ENCODE peak calls at places on chromosomes 3 and 15, in seven cellular contexts. One of them, this sample, is unnamed.

GRCh38 chr15:62904511-62904910 is 138.0 kb upstream of the TPM1 start:
- DNase-seq in GM12865: no peak
- DNase-seq in astrocyte of the cerebellum: no peak
- DNase-seq in heart left ventricle: no peak
- DNase-seq in A549: no peak
- DNase-seq in cardiac fibroblast: peak
- DNase-seq in GM13977: no peak
- DNase-seq in this sample: no peak

GRCh38 chr15:101773496-101774100 is 29.7 kb upstream of the OR4F6 start:
- DNase-seq in cardiac fibroblast: no peak
- DNase-seq in astrocyte of the cerebellum: no peak
- DNase-seq in heart left ventricle: peak
- DNase-seq in A549: peak
- DNase-seq in GM13977: no peak
- DNase-seq in GM12865: peak
- DNase-seq in this sample: peak

GRCh38 chr3:33716227-33716626 is 1.8 kb downstream of the CLASP2 start:
- DNase-seq in GM13977: no peak
- DNase-seq in A549: no peak
- DNase-seq in GM12865: no peak
- DNase-seq in astrocyte of the cerebellum: no peak
- DNase-seq in heart left ventricle: no peak
- DNase-seq in cardiac fibroblast: no peak
- DNase-seq in this sample: no peak

GRCh38 chr3:99659965-99660364 is 21.6 kb downstream of the COL8A1 start:
- DNase-seq in GM12865: no peak
- DNase-seq in GM13977: no peak
- DNase-seq in astrocyte of the cerebellum: no peak
- DNase-seq in cardiac fibroblast: peak
- DNase-seq in heart left ventricle: no peak
- DNase-seq in A549: no peak
- DNase-seq in this sample: no peak

GRCh38 chr3:112389961-112390360 is 57.0 kb downstream of the CD200 start:
- DNase-seq in astrocyte of the cerebellum: no peak
- DNase-seq in A549: no peak
- DNase-seq in heart left ventricle: no peak
- DNase-seq in GM13977: no peak
- DNase-seq in GM12865: no peak
- DNase-seq in cardiac fibroblast: peak
- DNase-seq in this sample: no peak

GRCh38 chr3:21140785-21141184 is 610.2 kb downstream of the ZNF385D start:
- DNase-seq in astrocyte of the cerebellum: no peak
- DNase-seq in heart left ventricle: no peak
- DNase-seq in cardiac fibroblast: no peak
- DNase-seq in A549: no peak
- DNase-seq in GM13977: no peak
- DNase-seq in GM12865: no peak
- DNase-seq in this sample: no peak

GRCh38 chr3:173865900-173866498 is 468.5 kb downstream of the NLGN1 start:
- DNase-seq in GM13977: no peak
- DNase-seq in A549: no peak
- DNase-seq in GM12865: no peak
- DNase-seq in heart left ventricle: no peak
- DNase-seq in astrocyte of the cerebellum: no peak
- DNase-seq in cardiac fibroblast: no peak
- DNase-seq in this sample: no peak

GRCh38 chr3:49873623-49874022 is 3.9 kb upstream of the CAMKV start:
- DNase-seq in GM13977: no peak
- DNase-seq in cardiac fibroblast: no peak
- DNase-seq in heart left ventricle: no peak
- DNase-seq in GM12865: no peak
- DNase-seq in astrocyte of the cerebellum: no peak
- DNase-seq in A549: no peak
- DNase-seq in this sample: no peak

GRCh38 chr15:43871835-43872234 is 45.0 kb downstream of the WDR76 start:
- DNase-seq in astrocyte of the cerebellum: no peak
- DNase-seq in GM12865: no peak
- DNase-seq in GM13977: no peak
- DNase-seq in cardiac fibroblast: no peak
- DNase-seq in heart left ventricle: no peak
- DNase-seq in A549: no peak
- DNase-seq in this sample: no peak

GRCh38 chr15:43868412-43868811 is 41.6 kb downstream of the WDR76 start:
- DNase-seq in cardiac fibroblast: peak
- DNase-seq in A549: no peak
- DNase-seq in heart left ventricle: no peak
- DNase-seq in GM12865: no peak
- DNase-seq in GM13977: no peak
- DNase-seq in astrocyte of the cerebellum: no peak
- DNase-seq in this sample: no peak

GRCh38 chr15:43876872-43877271 is 50.1 kb downstream of the WDR76 start:
- DNase-seq in GM12865: no peak
- DNase-seq in GM13977: no peak
- DNase-seq in astrocyte of the cerebellum: no peak
- DNase-seq in heart left ventricle: no peak
- DNase-seq in cardiac fibroblast: no peak
- DNase-seq in A549: no peak
- DNase-seq in this sample: no peak

GRCh38 chr15:43873651-43874050 is 46.8 kb downstream of the WDR76 start:
- DNase-seq in heart left ventricle: no peak
- DNase-seq in A549: no peak
- DNase-seq in GM13977: no peak
- DNase-seq in astrocyte of the cerebellum: no peak
- DNase-seq in cardiac fibroblast: no peak
- DNase-seq in GM12865: no peak
- DNase-seq in this sample: no peak

DNA sequence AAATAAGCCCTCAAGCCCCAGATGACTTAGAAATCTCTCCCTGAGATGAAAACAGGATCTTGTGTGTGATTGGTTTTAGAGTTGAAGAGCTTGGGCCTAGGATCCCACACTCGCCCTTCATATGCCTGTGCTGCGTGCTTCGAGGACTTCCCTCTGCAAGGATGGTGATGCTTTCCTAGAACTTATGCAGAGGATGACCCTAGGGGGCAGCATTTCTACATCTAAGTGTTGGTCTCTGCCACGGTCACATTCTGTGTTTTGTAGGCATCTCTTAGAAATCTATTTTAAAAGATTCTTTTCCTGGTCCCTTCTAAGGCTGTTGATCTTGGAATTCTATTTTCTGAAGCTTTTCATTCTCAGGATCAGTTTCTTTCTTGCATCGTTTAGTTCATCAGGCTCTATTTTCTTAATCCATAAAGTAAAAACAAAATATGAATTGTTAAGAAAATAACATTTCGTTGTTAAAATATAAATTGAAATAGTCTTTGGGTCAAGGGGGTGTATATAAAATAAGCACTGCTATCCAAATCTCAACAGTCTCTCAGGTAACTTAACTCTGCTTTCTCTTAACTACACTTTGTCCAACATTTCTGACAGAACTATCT is 45.7 kb downstream of the WDR76 start:
- DNase-seq in cardiac fibroblast: peak
- DNase-seq in heart left ventricle: no peak
- DNase-seq in GM13977: peak
- DNase-seq in GM12865: peak
- DNase-seq in A549: peak
- DNase-seq in astrocyte of the cerebellum: peak
- DNase-seq in this sample: peak
- TF ChIP-seq CTCF in cardiac fibroblast: peak
- TF ChIP-seq CTCF in heart left ventricle: peak
- TF ChIP-seq CTCF in GM13977: peak
- TF ChIP-seq CTCF in GM12865: peak
- TF ChIP-seq CTCF in A549: peak
- TF ChIP-seq CTCF in astrocyte of the cerebellum: peak
- TF ChIP-seq CTCF in this sample: peak

DNA sequence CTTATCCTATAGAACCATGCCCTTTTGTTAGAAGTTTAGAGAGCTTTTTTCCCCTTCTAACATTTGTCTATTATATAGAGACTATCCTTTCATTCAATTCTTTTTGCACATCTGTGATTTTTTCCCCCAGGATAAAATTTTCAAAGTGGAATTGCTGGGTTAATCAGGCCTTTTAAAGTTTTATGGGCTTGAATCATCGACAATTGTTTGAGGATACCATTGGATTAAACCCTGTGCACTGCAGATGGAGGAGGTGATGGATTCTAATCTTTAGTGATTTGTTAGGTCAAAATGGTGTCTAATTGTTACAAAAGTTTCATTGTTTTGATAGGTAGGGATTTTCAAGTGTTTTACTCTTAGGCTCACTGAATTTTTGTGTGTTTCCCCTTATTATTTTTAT is 463.7 kb upstream of the CFAP20DC start:
- DNase-seq in heart left ventricle: no peak
- DNase-seq in A549: no peak
- DNase-seq in astrocyte of the cerebellum: no peak
- DNase-seq in GM12865: no peak
- DNase-seq in GM13977: no peak
- DNase-seq in cardiac fibroblast: no peak
- DNase-seq in this sample: no peak
- TF ChIP-seq CTCF in heart left ventricle: no peak
- TF ChIP-seq CTCF in A549: no peak
- TF ChIP-seq CTCF in astrocyte of the cerebellum: no peak
- TF ChIP-seq CTCF in GM12865: no peak
- TF ChIP-seq CTCF in GM13977: no peak
- TF ChIP-seq CTCF in cardiac fibroblast: no peak
- TF ChIP-seq CTCF in this sample: no peak

DNA sequence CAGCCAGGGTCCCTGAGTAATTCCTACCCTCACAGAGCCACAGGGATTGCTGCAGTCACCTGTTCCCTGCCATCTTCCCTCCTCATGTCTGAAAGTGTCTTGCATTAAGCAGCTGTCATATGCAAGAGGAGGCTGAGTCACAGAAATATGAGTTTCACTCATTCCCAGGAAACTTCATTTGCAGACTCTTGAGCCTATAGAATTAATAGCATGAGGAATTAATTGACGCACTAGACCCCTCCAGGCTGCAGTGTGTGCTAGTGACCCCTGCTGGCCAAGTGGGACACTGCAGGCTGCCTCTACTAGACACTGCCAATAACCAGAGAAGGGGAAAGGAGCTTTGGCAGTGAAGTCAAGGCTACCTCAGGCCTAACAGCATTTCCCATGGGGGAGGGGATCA is 50.6 kb upstream of the SLC6A1 start:
- DNase-seq in GM12865: peak
- DNase-seq in cardiac fibroblast: peak
- DNase-seq in A549: no peak
- DNase-seq in heart left ventricle: no peak
- DNase-seq in GM13977: no peak
- DNase-seq in astrocyte of the cerebellum: no peak
- DNase-seq in this sample: peak
- TF ChIP-seq CTCF in GM12865: peak
- TF ChIP-seq CTCF in cardiac fibroblast: peak
- TF ChIP-seq CTCF in A549: peak
- TF ChIP-seq CTCF in heart left ventricle: peak
- TF ChIP-seq CTCF in GM13977: peak
- TF ChIP-seq CTCF in astrocyte of the cerebellum: peak
- TF ChIP-seq CTCF in this sample: peak

DNA sequence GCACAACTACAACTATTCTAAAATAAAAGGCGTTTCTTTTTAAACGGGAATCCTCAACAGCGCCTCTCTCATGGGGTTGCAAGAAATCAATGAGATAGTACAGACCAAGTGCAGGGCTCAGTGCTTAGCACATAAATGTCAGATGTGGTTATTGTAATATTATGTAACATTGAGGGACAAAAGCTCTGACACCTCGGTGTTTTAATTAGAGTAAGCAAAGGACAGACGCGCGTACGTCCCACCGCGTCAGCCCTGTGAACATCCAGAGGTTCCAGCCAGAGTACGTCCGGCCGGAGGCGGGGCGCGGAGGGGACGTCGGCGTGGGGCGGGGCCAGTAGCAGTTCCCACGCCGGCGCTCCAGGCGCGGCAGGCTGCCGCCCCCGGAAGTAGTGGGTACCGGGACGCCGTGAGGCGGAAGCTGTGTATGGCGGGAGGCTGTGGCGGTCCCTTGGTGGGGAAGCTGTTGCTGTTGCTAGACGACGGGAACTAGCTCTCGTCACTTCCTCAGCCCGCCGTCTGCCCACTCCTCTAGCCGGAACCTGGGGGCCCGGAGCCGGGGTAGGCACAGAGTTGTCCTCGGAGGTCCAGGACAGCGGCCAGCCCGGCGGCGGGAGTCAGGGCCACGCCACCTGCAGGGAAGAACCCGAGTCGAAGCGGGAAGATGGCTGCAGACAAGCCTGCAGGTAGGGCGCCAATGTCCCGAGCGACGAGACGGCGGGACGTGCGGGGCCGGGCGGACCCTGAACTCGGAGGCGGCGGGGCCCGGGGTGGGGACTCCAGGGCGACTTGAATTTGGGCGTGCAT is at the start of gene CNOT10:
- DNase-seq in GM12865: peak
- DNase-seq in cardiac fibroblast: peak
- DNase-seq in GM13977: peak
- DNase-seq in astrocyte of the cerebellum: peak
- DNase-seq in heart left ventricle: peak
- DNase-seq in A549: peak
- DNase-seq in this sample: peak
- TF ChIP-seq CTCF in GM12865: no peak
- TF ChIP-seq CTCF in cardiac fibroblast: no peak
- TF ChIP-seq CTCF in GM13977: peak
- TF ChIP-seq CTCF in astrocyte of the cerebellum: no peak
- TF ChIP-seq CTCF in heart left ventricle: no peak
- TF ChIP-seq CTCF in A549: peak
- TF ChIP-seq CTCF in this sample: no peak

DNA sequence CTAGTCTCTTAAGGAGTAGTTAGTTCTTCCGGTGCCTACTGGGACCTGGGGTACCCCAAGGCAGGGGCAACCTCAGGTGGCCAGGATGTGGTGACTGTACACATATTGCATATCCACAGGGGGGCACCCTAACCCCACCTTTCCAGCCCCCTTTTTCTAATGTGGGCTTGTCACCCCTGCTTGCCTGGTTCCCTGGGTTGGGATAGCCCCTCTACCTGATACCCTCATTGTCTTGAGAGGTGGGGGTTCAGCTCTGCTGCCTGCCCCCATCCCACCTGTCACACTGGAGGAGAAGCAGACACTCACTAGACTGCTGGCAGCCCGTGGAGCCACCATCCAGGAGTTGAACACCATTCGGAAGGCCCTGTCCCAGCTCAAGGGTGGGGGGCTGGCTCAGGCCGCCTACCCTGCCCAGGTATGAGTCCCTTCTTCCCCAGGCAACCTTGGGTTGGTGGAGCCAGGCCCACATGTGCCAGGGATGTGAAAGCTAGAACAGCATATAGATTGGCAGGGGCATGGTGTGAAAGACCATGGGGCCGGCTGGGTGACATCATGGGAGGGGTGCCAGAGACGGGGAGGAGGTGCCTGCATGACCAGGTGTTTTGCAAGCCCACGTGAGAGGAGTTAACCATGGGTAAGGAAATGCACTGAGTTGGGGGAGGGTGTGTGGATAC is 4.0 kb downstream of the GLYCTK start:
- DNase-seq in GM12865: peak
- DNase-seq in cardiac fibroblast: no peak
- DNase-seq in A549: no peak
- DNase-seq in astrocyte of the cerebellum: no peak
- DNase-seq in heart left ventricle: no peak
- DNase-seq in GM13977: peak
- DNase-seq in this sample: peak
- TF ChIP-seq CTCF in GM12865: peak
- TF ChIP-seq CTCF in cardiac fibroblast: peak
- TF ChIP-seq CTCF in A549: peak
- TF ChIP-seq CTCF in astrocyte of the cerebellum: peak
- TF ChIP-seq CTCF in heart left ventricle: peak
- TF ChIP-seq CTCF in GM13977: peak
- TF ChIP-seq CTCF in this sample: peak

This sample was measured in activated CD8-positive, alpha-beta T cell treated with anti-CD3 and anti-CD28 coated beads for 36 hours.